ENCODE peak calls at places on chromosomes 1 and 21, in five cellular contexts. G, E, J, S and B are unnamed samples.
A peak's percentile ranks its signal among the peaks of the same experiment; 100 is the strongest.

GRCh38 chr1:64864018-64864945 is 102.1 kb downstream of the JAK1 start:
- DNase-seq in S (no peak), J (peak; percentile 61), G (peak; percentile 92), E (no peak), B (no peak)

GRCh38 chr1:227846265-227846858 is 30.9 kb downstream of the PRSS38 start:
- DNase-seq in G (no peak), S (no peak), J (no peak), E (no peak), B (no peak)

GRCh38 chr1:212942679-212943392 is 7.5 kb upstream of the VASH2 start:
- DNase-seq in S (no peak), G (no peak), J (no peak), E (no peak), B (no peak)

GRCh38 chr1:63671514-63671913 is 78.3 kb downstream of the PGM1 start:
- DNase-seq in G (no peak), E (no peak), S (no peak), J (no peak), B (no peak)

GRCh38 chr21:36860736-36861594 is 105.5 kb downstream of the HLCS start:
- DNase-seq in J (peak; percentile 28), E (no peak), S (peak; percentile 72), G (no peak), B (no peak)

GRCh38 chr21:39602076-39602689 is 10.6 kb upstream of the B3GALT5 start:
- DNase-seq in E (no peak), J (no peak), G (no peak), S (no peak), B (no peak)

GRCh38 chr1:207002731-207003146 is 29.8 kb downstream of the C1orf116 start:
- DNase-seq in S (no peak), J (no peak), G (no peak), E (no peak), B (no peak)

GRCh38 chr1:208132287-208132882 is 111.8 kb downstream of the PLXNA2 start:
- DNase-seq in G (peak; percentile 9), J (peak; percentile 96), E (peak; percentile 92), S (peak; percentile 54), B (peak; percentile 72)

GRCh38 chr1:35298464-35298863 is 30.0 kb downstream of the ZMYM4 start:
- DNase-seq in E (no peak), G (peak; percentile 32), S (peak; percentile 38), J (no peak), B (peak; percentile 44)

GRCh38 chr1:198699167-198700015 is 60.6 kb downstream of the PTPRC start:
- DNase-seq in J (peak; percentile 18), E (peak; percentile 79), G (no peak), S (peak; percentile 30), B (no peak)

GRCh38 chr1:209648931-209649776 is 3.1 kb downstream of the LAMB3 start:
- DNase-seq in S (peak; percentile 13), G (no peak), E (no peak), J (peak; percentile 46), B (no peak)

GRCh38 chr21:35190201-35190701 is 141.1 kb upstream of the RUNX1 start:
- DNase-seq in G (no peak), J (no peak), S (no peak), E (no peak), B (no peak)

GRCh38 chr21:39313042-39313456 is 383 bp downstream of the BRWD1 start:
- DNase-seq in S (no peak), E (no peak), G (no peak), J (peak; percentile 77), B (peak; percentile 58)

GRCh38 chr1:93692001-93692400 is 10.4 kb upstream of the BCAR3 start:
- DNase-seq in S (no peak), E (no peak), J (no peak), G (no peak), B (no peak)
- TF ChIP-seq TAF1 in S (no peak), E (no peak), J (no peak), G (no peak), B (no peak)

GRCh38 chr21:33234618-33235520 is 5.1 kb downstream of the IFNAR2 start:
- DNase-seq in E (no peak), G (no peak), J (no peak), S (no peak), B (no peak)

GRCh38 chr21:33229776-33230517 is at the start of gene IFNAR2:
- DNase-seq in G (no peak), S (peak; percentile 40), J (peak; percentile 99), E (peak; percentile 88), B (peak; percentile 97)

GRCh38 chr21:33231526-33231925 is 1.8 kb downstream of the IFNAR2 start:
- DNase-seq in E (no peak), G (no peak), J (no peak), S (no peak), B (no peak)

GRCh38 chr21:33230518-33231324 is 983 bp downstream of the IFNAR2 start:
- DNase-seq in E (no peak), J (peak; percentile 68), G (no peak), S (peak; percentile 37), B (peak; percentile 81)

DNA sequence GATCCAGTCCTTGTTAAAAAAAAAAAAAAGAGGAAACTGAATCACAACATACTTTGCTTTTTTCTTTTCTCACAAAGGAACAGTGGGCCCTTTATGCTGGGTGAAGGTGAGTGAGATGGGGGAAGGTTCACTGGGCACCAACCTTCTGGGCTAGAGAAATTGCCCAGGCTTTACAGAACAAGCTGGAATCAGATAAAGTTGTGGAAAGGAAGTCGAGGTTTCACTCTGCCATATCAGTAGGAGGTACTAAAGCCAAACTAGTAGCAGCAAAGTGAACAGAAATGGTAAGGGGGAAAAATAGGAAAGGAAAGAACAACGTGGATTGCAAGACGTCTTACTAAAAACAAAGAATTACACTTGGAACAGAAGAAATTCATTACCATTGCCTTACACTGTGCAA is 2.9 kb downstream of the IFNAR2 start:
- DNase-seq in J (no peak), E (no peak), G (no peak), S (peak; percentile 28), B (no peak)
- H3K79me2 ChIP-seq in J (peaks cover 33% of the 10 kb centered on the region), E (peaks cover 39% of the 10 kb centered on the region), G (peaks cover 75% of the 10 kb centered on the region), S (peaks cover 37% of the 10 kb centered on the region), B (peaks cover 45% of the 10 kb centered on the region)

DNA sequence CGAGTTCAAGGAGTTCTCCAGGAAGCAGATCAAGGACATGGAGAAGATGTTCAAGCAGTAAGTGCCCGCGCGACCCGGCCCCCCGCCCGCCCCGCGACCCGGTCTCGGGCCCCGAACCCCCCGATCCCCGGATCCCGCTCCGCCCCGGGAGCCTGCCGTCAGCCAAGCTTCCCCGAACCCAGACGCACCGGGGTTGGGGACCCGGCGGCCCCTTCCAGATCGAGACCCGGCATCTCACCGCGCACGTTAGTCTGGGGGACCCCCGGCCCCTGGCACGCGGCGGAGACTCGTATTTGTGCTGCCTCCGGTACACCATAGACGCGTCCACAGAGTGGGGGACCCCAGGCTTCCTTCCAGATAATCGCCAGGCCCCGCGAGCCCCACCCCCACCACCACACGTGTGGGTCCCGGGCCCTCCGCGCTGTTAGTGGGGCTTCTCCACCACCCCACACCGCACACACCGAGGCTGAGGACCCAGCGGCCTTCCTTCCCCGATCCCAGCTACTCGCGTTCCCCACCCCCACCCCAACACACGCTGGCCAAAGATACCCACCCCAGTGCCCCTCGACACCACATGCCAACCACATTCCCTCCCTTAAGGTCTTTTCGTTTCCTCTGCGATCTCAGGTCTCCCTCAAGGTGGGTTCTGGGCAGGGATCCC is 665 bp downstream of the EFHD2 start:
- DNase-seq in J (peak; percentile 69), G (no peak), E (no peak), S (no peak), B (peak; percentile 72)
- TF ChIP-seq TAF1 in J (no peak), G (no peak), E (no peak), S (no peak), B (no peak)

DNA sequence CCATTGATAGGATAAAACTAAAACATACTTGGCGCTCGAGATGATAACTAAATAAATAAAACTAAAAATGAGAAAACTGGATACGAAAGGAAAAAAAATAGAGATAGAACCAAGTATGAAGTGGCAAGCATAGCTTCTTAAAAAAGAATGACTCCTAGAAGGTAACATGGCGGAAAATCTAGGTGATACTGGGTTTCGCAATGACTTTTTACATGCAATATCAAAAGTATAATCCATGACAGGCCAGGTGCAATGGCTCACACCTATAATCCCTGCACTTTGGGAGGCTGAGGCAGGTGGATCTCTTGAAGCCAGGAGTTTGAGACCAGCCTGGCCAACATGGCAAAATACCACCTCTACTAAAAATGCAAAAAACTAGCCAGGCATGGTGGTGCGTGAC is 70.7 kb downstream of the ACBD6 start:
- DNase-seq in J (no peak), S (no peak), E (no peak), G (no peak), B (no peak)
- H3K79me2 ChIP-seq in J (peaks cover 18% of the 10 kb centered on the region), S (no peaks in the 10 kb centered on the region), E (peaks cover 24% of the 10 kb centered on the region), G (no peaks in the 10 kb centered on the region), B (peaks cover 40% of the 10 kb centered on the region)

DNA sequence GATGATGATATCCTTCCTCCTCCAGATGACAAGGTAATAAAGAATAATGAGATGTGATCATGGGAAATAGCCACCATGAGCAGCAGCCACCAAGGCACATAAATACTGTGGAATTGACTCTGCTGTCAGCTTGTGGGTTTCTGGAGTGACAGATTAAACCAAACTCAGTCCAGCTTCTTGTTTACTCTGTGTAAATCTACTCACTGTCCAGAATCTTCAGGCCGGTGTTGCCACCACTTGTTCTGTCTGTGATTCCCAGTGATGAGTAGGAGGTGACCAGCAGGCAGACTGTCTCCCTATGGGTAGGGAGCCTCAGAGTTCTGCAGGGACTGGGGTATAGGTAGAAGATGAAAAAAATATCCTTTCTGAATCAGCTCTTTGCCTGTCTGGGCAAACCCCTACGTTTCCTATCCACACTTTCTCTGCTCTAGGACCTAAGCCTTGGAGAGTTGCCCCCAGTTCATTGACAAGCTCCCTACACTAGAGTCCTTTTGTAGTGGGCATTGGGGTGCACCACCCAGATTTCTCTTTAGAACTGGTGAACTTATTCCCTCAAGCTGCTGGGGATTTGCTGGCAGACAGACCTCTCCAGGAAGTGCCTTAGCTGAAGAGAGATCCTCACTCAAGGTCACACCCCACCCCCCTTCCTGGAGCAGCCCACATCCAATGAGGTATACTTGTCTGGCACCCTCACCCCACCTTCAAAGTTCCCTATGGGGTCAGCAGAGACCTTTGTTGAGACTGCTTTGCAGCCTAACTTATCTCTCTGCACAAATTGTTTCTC is 47.6 kb downstream of the ATP1A1 start:
- DNase-seq in S (peak; percentile 65), E (no peak), J (no peak), G (no peak), B (no peak)
- TF ChIP-seq TAF1 in S (no peak), E (no peak), J (no peak), G (no peak), B (no peak)